ENCODE peak calls at places on chromosomes 7 and 10, in ten cellular contexts. Z is left lung, B is sigmoid colon, L is esophagus squamous epithelium, P is GM23338, E is cardiac muscle cell, M is neural progenitor cell, H is ovary, V is IMR-90, Q is astrocyte. O is an unnamed sample. For H3K4me1, the result is how much of the 10 kb centered on the place peaks cover.

GRCh38 chr7:7920056-7920455 is 48.5 kb upstream of the GLCCI1 start:
- DNase-seq in Z (no peak), V (no peak), B (no peak), H (no peak), P (no peak), M (no peak), L (no peak), E (no peak), Q (no peak), O (no peak)

GRCh38 chr10:1368772-1369171 is 312.6 kb downstream of the WDR37 start:
- DNase-seq in L (no peak), M (peak), P (peak), Z (peak), Q (no peak), E (peak), V (no peak), H (no peak), B (no peak), O (no peak)

GRCh38 chr7:148987751-148988512 is 40.4 kb downstream of the PDIA4 start:
- DNase-seq in E (peak), B (no peak), L (no peak), Z (no peak), Q (no peak), V (peak), M (peak), P (peak), H (no peak), O (no peak)

GRCh38 chr7:126937196-126937595 is 315.5 kb downstream of the GRM8 start:
- DNase-seq in M (no peak), P (no peak), Q (no peak), H (no peak), B (no peak), V (no peak), L (no peak), Z (no peak), E (no peak), O (no peak)

GRCh38 chr7:21550821-21551531 is 8.1 kb downstream of the DNAH11 start:
- DNase-seq in B (no peak), V (no peak), L (no peak), H (no peak), Z (no peak), E (no peak), Q (no peak), M (peak), P (peak), O (no peak)

GRCh38 chr7:101562531-101563197 is 66.4 kb downstream of the MYL10 start:
- DNase-seq in H (no peak), Q (no peak), B (peak), V (no peak), L (no peak), E (no peak), M (no peak), P (peak), Z (no peak), O (peak)

GRCh38 chr7:136116186-136116585 is 139.0 kb upstream of the MTPN start:
- DNase-seq in M (no peak), Z (no peak), E (no peak), L (no peak), Q (no peak), H (no peak), B (no peak), V (no peak), P (no peak), O (no peak)

GRCh38 chr10:21860718-21861117 is 142.8 kb downstream of the DNAJC1 start:
- DNase-seq in M (no peak), Z (no peak), V (peak), H (no peak), B (no peak), L (no peak), P (no peak), E (no peak), Q (peak), O (no peak)

GRCh38 chr10:11636761-11637166 is 25.3 kb upstream of the USP6NL start:
- DNase-seq in M (no peak), H (no peak), Z (no peak), L (no peak), B (no peak), V (no peak), E (no peak), Q (peak), P (no peak), O (no peak)

GRCh38 chr10:102467971-102468438 is 16.7 kb upstream of the C10orf95 start:
- DNase-seq in E (no peak), B (no peak), L (no peak), M (no peak), V (no peak), Z (peak), Q (no peak), P (no peak), H (no peak), O (no peak)

GRCh38 chr10:17661510-17661909 is 17.6 kb downstream of the STAM start:
- DNase-seq in E (no peak), B (no peak), V (no peak), P (no peak), Q (no peak), H (no peak), M (no peak), Z (no peak), L (no peak), O (no peak)

GRCh38 chr10:121152935-121153334 is 301.8 kb downstream of the WDR11 start:
- DNase-seq in Z (no peak), Q (no peak), L (no peak), E (no peak), P (no peak), B (no peak), H (no peak), M (no peak), V (no peak), O (no peak)

GRCh38 chr7:27992092-27992491 is 188.5 kb downstream of the JAZF1 start:
- DNase-seq in P (no peak), B (no peak), E (no peak), L (no peak), Q (peak), Z (no peak), H (no peak), M (no peak), V (peak), O (no peak)

GRCh38 chr7:26553128-26553527 is 261.5 kb downstream of the SNX10 start:
- DNase-seq in V (no peak), E (no peak), P (no peak), Z (no peak), Q (no peak), L (no peak), H (no peak), B (no peak), M (no peak), O (no peak)

GRCh38 chr7:76080211-76080610 is 32.3 kb downstream of the MDH2 start:
- DNase-seq in B (no peak), Q (no peak), P (no peak), V (no peak), H (no peak), M (no peak), L (no peak), E (no peak), Z (no peak), O (no peak)

GRCh38 chr10:70588255-70588654 is 14.3 kb downstream of the PRF1 start:
- DNase-seq in B (no peak), Q (no peak), H (no peak), E (no peak), V (no peak), P (no peak), M (no peak), L (no peak), Z (no peak), O (no peak)

GRCh38 chr7:6419310-6419773 is 28.4 kb downstream of the DAGLB start:
- DNase-seq in E (no peak), L (no peak), M (no peak), H (no peak), P (no peak), V (no peak), Q (peak), B (no peak), Z (no peak), O (peak)

GRCh38 chr10:80952436-80952835 is 414.7 kb downstream of the SH2D4B start:
- DNase-seq in B (no peak), P (no peak), L (no peak), V (no peak), Z (no peak), M (no peak), Q (no peak), H (no peak), E (no peak), O (no peak)

GRCh38 chr10:43284341-43284910 is 17.6 kb upstream of the RASGEF1A start:
- DNase-seq in H (no peak), V (no peak), B (no peak), P (peak), Q (no peak), L (no peak), M (peak), E (peak), Z (no peak), O (no peak)

GRCh38 chr7:111756687-111757178 is 194.4 kb upstream of the IMMP2L start:
- DNase-seq in V (peak), Z (peak), Q (peak), M (peak), P (peak), L (no peak), E (no peak), B (peak), H (peak), O (peak)

GRCh38 chr7:37198906-37199485 is 249.7 kb downstream of the ELMO1 start:
- DNase-seq in E (peak), Z (peak), H (peak), M (peak), V (peak), Q (peak), L (no peak), P (peak), B (peak), O (peak)

GRCh38 chr7:138316421-138317043 is 143.5 kb upstream of the TRIM24 start:
- DNase-seq in L (no peak), V (no peak), P (no peak), E (no peak), H (no peak), M (no peak), B (no peak), Q (no peak), Z (no peak), O (no peak)

GRCh38 chr7:128743112-128743772 is 4.1 kb downstream of the CALU start:
- DNase-seq in M (no peak), L (no peak), P (no peak), H (no peak), E (no peak), Q (peak), V (no peak), Z (no peak), B (no peak), O (no peak)

GRCh38 chr7:5396999-5397656 is 26.5 kb downstream of the TNRC18 start:
- DNase-seq in B (peak), Z (peak), P (peak), V (peak), Q (peak), L (peak), M (no peak), H (peak), E (no peak), O (peak)

GRCh38 chr7:44325811-44326241 is 432 bp upstream of the CAMK2B start:
- DNase-seq in Q (no peak), B (no peak), E (peak), H (no peak), Z (no peak), M (peak), L (no peak), P (peak), V (no peak), O (no peak)

GRCh38 chr10:73088304-73088703 is 8.4 kb downstream of the P4HA1 start:
- DNase-seq in L (no peak), H (no peak), E (no peak), M (no peak), Z (no peak), Q (no peak), V (no peak), P (no peak), B (no peak), O (no peak)

GRCh38 chr10:73084209-73084608 is 12.5 kb downstream of the P4HA1 start:
- DNase-seq in M (no peak), V (no peak), Z (no peak), H (no peak), E (no peak), P (no peak), L (no peak), Q (no peak), B (no peak), O (no peak)

GRCh38 chr10:73079779-73080178 is 16.9 kb downstream of the P4HA1 start:
- DNase-seq in Z (no peak), P (no peak), E (no peak), B (no peak), V (no peak), Q (no peak), M (no peak), H (no peak), L (no peak), O (no peak)

GRCh38 chr10:73086816-73087215 is 9.8 kb downstream of the P4HA1 start:
- DNase-seq in V (no peak), Z (no peak), B (no peak), H (no peak), M (no peak), Q (no peak), P (no peak), E (no peak), L (no peak), O (no peak)

DNA sequence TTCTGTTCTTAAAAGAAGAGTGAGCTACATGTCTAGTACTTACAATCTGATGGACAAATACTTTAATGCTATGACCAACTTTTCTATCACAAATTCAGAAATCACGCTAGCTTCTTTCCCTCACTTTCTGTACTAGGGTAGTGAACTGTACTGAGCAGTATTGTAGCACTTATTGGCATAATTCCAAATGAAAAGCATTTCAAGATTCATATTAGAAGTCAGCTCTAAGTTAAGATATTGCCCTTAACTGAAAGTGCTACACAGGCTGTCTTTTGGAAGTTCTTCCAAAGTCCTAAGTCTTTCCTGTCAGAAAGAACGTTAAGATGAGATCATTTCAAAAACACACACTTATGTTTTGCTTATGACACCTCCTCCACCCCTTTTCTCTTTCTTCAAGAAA is 13.4 kb downstream of the P4HA1 start:
- DNase-seq in H (no peak), Q (peak), L (no peak), V (peak), E (no peak), Z (no peak), P (no peak), B (no peak), M (no peak), O (no peak)
- H3K4me1 ChIP-seq in H (under half), Q (under half), L (under half), V (under half), E (under half), Z (under half), P (under half), B (under half), M (under half), O (under half)

DNA sequence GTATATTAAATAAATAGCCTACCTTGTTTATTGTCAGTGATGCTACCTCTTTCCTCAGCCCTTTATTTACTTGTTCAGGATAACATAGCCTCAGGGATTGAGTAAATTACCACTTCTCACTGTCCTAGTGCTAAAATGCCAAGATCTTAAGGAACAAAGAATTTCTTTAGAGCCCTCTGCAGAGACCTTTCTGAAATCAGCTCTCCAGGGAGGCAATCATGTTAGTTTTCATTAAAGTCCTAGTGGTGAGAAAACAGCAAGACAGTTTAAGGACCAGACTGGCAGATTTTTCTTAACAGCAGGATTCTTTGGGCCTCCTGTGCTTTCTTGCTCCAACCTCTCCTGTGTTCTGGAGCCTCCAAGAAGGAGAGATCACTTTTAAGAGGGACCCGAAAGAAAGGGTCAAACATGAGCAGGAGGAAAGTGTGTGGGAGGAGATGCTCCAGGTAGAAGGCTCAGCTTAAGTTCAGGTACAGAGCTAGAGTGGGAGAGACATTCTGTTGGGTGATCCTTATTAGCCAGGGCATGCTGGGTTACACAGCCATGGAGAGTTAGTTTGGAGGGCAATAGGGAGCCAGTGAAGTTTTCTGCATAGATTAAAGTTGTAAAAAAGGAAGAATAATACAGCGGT is 1.2 kb upstream of the PLCE1 start:
- DNase-seq in Q (no peak), P (peak), V (peak), L (no peak), E (no peak), Z (no peak), B (no peak), M (peak), H (no peak), O (no peak)
- TF ChIP-seq CTCF in Q (peak), P (no peak), V (peak), L (peak), E (peak), Z (no peak), B (no peak), M (peak), H (no peak), O (no peak)

GRCh38 chr10:131973160-131973951 is 8.4 kb downstream of the BNIP3 start:
- DNase-seq in Z (no peak), Q (no peak), B (peak), P (no peak), E (no peak), V (no peak), L (no peak), M (no peak), H (no peak), O (peak)

GRCh38 chr10:131970946-131971345 is 10.8 kb downstream of the BNIP3 start:
- DNase-seq in E (no peak), H (no peak), L (no peak), V (no peak), B (peak), Q (no peak), P (no peak), M (no peak), Z (no peak), O (no peak)

GRCh38 chr10:131972474-131973071 is 9.2 kb downstream of the BNIP3 start:
- DNase-seq in P (no peak), B (peak), L (no peak), V (peak), Q (no peak), E (no peak), Z (no peak), M (no peak), H (no peak), O (peak)

GRCh38 chr10:131971591-131971990 is 10.1 kb downstream of the BNIP3 start:
- DNase-seq in B (peak), M (no peak), H (no peak), L (no peak), Q (no peak), Z (no peak), V (no peak), E (no peak), P (no peak), O (no peak)

DNA sequence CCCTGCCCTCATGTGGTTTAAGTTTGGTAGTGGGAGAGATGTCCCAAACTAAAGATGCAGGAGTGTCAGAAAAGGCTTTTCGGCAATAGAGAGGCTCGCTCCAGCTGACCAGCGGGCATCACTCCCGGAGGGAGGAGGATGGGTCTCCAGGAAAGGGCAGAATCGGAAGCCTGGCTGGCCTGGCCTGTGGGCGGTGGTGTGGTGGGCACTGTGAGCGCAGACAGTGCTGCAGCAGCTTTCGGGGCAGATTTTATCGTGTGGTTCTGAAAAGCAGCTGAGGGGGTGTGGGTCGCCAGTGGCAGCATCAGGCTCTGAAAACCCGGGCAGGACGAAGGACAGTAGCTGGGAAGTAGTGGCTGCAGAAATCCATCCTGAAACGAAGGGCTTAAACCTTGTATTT is 12.8 kb downstream of the BNIP3 start:
- DNase-seq in H (no peak), M (no peak), V (no peak), Z (no peak), Q (no peak), E (no peak), B (peak), P (no peak), L (no peak), O (no peak)
- H3K4me3 ChIP-seq in H (no peak), M (no peak), V (no peak), Z (no peak), Q (no peak), E (no peak), B (no peak), P (no peak), L (no peak), O (no peak)

GRCh38 chr7:90625051-90625450 is 28.9 kb downstream of the CDK14 start:
- DNase-seq in Q (no peak), P (no peak), M (no peak), Z (no peak), L (no peak), B (no peak), H (no peak), E (no peak), V (peak), O (peak)
- H3K4me1 ChIP-seq in Q (under half), P (half or more), M (half or more), Z (half or more), L (under half), B (under half), H (under half), E (under half), V (under half), O (half or more)

GRCh38 chr10:123884907-123885381 is 6.7 kb downstream of the CPXM2 start:
- DNase-seq in Z (no peak), B (no peak), Q (no peak), H (no peak), V (no peak), M (no peak), E (no peak), P (no peak), L (no peak), O (no peak)

GRCh38 chr10:123883921-123884320 is 7.7 kb downstream of the CPXM2 start:
- DNase-seq in Q (no peak), P (no peak), L (no peak), E (no peak), M (no peak), B (no peak), H (no peak), V (no peak), Z (no peak), O (no peak)

GRCh38 chr10:123884351-123884906 is 7.2 kb downstream of the CPXM2 start:
- DNase-seq in L (no peak), Q (no peak), B (no peak), P (no peak), H (peak), E (no peak), Z (no peak), M (no peak), V (no peak), O (no peak)

GRCh38 chr10:123882177-123882576 is 9.4 kb downstream of the CPXM2 start:
- DNase-seq in M (no peak), V (no peak), P (no peak), E (no peak), Z (no peak), Q (no peak), B (no peak), H (no peak), L (no peak), O (no peak)

DNA sequence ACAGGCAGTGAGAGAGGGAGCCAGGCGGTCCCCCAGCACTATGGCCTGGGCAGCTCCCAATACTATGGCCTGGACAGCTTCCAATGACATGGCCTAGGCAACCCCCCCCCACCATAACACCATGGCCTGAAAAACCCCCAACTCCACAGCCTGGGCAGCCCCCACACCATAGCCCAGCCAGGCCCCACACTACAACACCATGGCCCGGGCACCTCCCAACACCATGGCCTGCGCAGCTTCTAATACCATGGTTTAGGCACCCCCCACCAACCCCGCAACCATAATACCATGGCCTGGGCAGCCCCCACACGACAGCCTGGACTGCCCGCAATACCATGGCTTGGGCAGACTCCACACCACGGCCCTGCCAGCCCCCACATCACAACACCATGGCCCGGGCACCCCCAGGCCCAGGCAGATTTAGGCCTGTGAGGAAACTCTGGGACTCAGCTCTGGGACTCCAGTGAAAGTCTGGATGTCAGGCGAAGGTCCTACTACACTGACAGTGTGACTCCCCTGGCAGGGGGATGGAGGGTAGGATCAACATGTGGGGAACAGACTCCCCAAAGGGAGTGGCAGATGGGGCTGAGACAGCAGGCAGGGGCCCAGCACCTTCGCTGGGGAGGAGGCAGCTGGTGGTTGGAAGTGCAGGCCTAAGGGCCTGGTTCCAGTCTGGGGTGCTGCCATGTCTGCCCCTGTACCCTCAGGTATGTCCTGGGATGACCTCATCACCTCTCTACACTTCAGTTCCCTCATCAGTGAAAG is 8.7 kb downstream of the CPXM2 start:
- DNase-seq in V (no peak), P (no peak), L (no peak), E (no peak), B (no peak), M (no peak), Q (no peak), Z (no peak), H (no peak), O (no peak)
- TF ChIP-seq CTCF in V (no peak), P (no peak), L (no peak), E (no peak), B (no peak), M (no peak), Q (no peak), Z (no peak), H (no peak), O (no peak)

GRCh38 chr10:118522791-118523498 is 72.5 kb downstream of the PRLHR start:
- DNase-seq in P (peak), Q (peak), V (peak), Z (no peak), B (no peak), M (no peak), E (no peak), H (no peak), L (no peak), O (no peak)
- H3K4me3 ChIP-seq in P (no peak), Q (no peak), V (no peak), Z (no peak), B (no peak), M (no peak), E (no peak), H (no peak), L (no peak), O (no peak)